ENCODE peak calls at places on chromosomes 2 and 18, in four cellular contexts. V is HepG2, I is K562, E is GM12878. U is an unnamed sample.

GRCh38 chr2:26535663-26536275 is 57.8 kb upstream of the OTOF start:
- DNase-seq in V (no peak), I (no peak), E (no peak), U (no peak)

GRCh38 chr2:172846551-172846950 is 110.9 kb downstream of the RAPGEF4 start:
- DNase-seq in V (no peak), I (no peak), E (no peak), U (no peak)

GRCh38 chr2:10141736-10142639 is 19.4 kb downstream of the RRM2 start:
- DNase-seq in V (no peak), I (no peak), E (no peak), U (peak)

GRCh38 chr2:229620759-229621158 is 93.6 kb downstream of the DNER start:
- DNase-seq in V (no peak), I (no peak), E (no peak), U (no peak)

GRCh38 chr2:151775057-151775740 is 40.9 kb upstream of the NEB start:
- DNase-seq in V (no peak), I (peak), E (no peak), U (no peak)

GRCh38 chr2:39437522-39438296 is 624 bp upstream of the MAP4K3 start:
- DNase-seq in V (peak), I (peak), E (no peak), U (peak)

GRCh38 chr2:41182961-41183360 is 731.1 kb upstream of the SLC8A1 start:
- DNase-seq in V (no peak), I (no peak), E (no peak), U (no peak)

GRCh38 chr2:47024046-47024445 is 108.4 kb upstream of the MCFD2 start:
- DNase-seq in V (no peak), I (no peak), E (no peak), U (no peak)

GRCh38 chr2:98799375-98800329 is 68.7 kb upstream of the MGAT4A start:
- DNase-seq in V (peak), I (no peak), E (no peak), U (no peak)

GRCh38 chr2:95074663-95075439 is 46.8 kb downstream of the MRPS5 start:
- DNase-seq in V (no peak), I (no peak), E (no peak), U (no peak)

GRCh38 chr2:147910990-147911473 is 66.2 kb downstream of the ACVR2A start:
- DNase-seq in V (peak), I (peak), E (peak), U (no peak)

GRCh38 chr18:23421277-23421676 is 31.8 kb upstream of the RIOK3 start:
- DNase-seq in V (peak), I (no peak), E (no peak), U (no peak)

GRCh38 chr2:241260911-241261310 is 54.6 kb downstream of the HDLBP start:
- DNase-seq in V (no peak), I (no peak), E (no peak), U (no peak)

DNA sequence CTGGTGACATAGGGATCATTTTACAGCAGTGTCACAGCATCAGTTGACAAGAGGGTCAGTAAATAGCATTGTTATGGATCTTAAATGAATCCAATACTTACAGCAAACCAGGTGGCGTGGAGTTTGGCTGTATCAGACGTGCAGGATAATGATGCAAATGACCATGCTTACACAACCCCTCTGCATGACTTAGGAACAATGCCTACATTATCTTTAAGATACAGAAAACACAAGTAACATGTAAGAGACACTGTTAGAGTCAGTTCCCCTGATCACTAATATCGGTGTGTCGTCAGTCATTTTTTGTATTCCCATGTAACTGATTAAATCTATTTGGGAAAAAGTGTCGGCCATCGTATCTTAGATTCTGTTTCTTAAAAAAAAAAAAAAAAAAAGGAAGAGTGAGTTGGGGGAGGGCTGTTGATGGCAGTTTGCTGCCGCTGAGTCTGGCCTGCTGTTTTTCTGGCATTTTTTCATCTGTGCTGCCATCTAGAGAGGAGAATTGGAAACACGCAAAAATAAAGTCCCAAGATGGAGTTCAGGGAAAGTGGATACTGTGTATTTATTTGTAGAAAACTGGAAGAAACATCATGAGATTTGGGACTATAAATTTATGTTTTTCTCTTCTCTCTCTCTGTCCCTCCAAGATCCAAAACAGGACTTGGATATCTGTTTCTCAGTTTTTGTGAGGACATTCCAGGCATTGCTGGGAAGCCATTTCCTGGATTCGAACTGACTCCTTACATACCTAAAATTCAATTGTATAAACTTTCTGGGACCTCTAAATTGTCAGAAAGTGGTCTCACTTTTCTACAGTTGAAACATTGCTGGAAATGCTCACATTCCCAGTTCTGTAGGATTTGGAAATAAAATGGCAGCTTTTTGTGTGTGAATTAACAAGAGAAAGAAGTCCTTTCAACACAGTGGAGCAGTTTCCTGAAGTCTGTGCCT is 60.3 kb upstream of the AGPS start:
- DNase-seq in V (peak), I (peak), E (peak), U (no peak)
- TF ChIP-seq CBFB in V (no peak), I (no peak), E (no peak), U (no peak)

GRCh38 chr18:55401275-55401620 is 186.7 kb downstream of the TCF4 start:
- DNase-seq in V (no peak), I (no peak), E (no peak), U (no peak)
- TF ChIP-seq ETV6 in V (no peak), I (no peak), E (no peak), U (no peak)

GRCh38 chr2:29213871-29214341 is 98.7 kb downstream of the CLIP4 start:
- DNase-seq in V (no peak), I (no peak), E (no peak), U (no peak)

GRCh38 chr2:29215739-29216608 is 100.8 kb downstream of the CLIP4 start:
- DNase-seq in V (no peak), I (no peak), E (no peak), U (no peak)

GRCh38 chr2:29209551-29209950 is 94.3 kb downstream of the CLIP4 start:
- DNase-seq in V (no peak), I (no peak), E (no peak), U (no peak)

GRCh38 chr2:29215073-29215472 is 99.9 kb downstream of the CLIP4 start:
- DNase-seq in V (no peak), I (no peak), E (no peak), U (no peak)

GRCh38 chr2:29212009-29212408 is 96.8 kb downstream of the CLIP4 start:
- DNase-seq in V (peak), I (no peak), E (no peak), U (no peak)
- TF ChIP-seq CBFB in V (no peak), I (no peak), E (no peak), U (no peak)

DNA sequence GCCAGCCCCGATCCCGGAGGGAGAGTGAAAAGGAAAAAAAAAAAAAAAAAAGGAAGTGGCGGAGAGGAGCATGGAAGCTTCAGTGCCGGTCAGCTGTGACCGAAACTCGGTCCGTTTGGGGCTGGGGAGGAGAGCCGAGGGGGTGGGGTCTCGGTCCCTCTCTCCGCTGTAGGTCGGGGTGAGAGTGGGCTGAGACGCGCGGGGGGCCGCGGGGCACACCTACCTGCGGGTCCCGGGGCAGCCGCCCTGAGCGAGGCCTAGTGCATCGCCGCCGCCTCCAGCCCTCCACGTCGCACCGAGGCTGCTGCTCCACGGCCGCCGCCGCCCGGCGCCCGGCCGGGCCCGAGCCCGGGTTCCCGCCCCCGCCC is 529 bp downstream of the VPS54 start:
- DNase-seq in V (no peak), I (no peak), E (no peak), U (no peak)
- TF ChIP-seq ETV6 in V (no peak), I (no peak), E (no peak), U (no peak)

GRCh38 chr2:136505462-136505861 is 259.9 kb upstream of the THSD7B start:
- DNase-seq in V (no peak), I (no peak), E (no peak), U (no peak)

DNA sequence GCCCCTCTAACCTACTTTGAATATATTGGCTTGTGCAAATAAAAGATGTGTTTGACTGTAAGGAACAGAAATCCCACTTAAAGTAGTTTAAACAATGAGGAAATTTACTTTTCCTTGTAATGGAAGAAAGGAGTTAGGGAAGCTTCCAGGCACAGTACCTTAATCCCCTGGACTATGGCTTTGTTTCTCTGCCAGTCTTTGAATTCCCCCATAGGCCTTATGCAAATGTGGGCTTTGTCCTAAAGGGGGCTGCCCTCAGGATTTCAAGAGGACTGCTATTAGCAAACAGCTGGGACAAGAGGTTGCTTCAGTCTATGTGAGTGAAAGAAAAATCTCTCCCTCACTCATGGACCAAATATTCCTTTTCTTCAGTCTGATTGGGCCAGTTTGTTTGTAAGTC is 255.1 kb upstream of the THSD7B start:
- DNase-seq in V (no peak), I (no peak), E (no peak), U (peak)
- TF ChIP-seq CBFB in V (no peak), I (no peak), E (no peak), U (no peak)

GRCh38 chr2:60759654-60760053 is 3.6 kb downstream of the PAPOLG start:
- DNase-seq in V (no peak), I (no peak), E (no peak), U (no peak)
- TF ChIP-seq ETV6 in V (no peak), I (no peak), E (no peak), U (no peak)

GRCh38 chr2:77640924-77641323 is 118.7 kb upstream of the LRRTM4 start:
- DNase-seq in V (no peak), I (no peak), E (no peak), U (no peak)
- TF ChIP-seq CBFB in V (no peak), I (no peak), E (no peak), U (no peak)

GRCh38 chr18:55268146-55268545 is 308.9 kb upstream of the CCDC68 start:
- DNase-seq in V (no peak), I (no peak), E (peak), U (no peak)
- TF ChIP-seq ETV6 in V (no peak), I (no peak), E (no peak), U (no peak)

DNA sequence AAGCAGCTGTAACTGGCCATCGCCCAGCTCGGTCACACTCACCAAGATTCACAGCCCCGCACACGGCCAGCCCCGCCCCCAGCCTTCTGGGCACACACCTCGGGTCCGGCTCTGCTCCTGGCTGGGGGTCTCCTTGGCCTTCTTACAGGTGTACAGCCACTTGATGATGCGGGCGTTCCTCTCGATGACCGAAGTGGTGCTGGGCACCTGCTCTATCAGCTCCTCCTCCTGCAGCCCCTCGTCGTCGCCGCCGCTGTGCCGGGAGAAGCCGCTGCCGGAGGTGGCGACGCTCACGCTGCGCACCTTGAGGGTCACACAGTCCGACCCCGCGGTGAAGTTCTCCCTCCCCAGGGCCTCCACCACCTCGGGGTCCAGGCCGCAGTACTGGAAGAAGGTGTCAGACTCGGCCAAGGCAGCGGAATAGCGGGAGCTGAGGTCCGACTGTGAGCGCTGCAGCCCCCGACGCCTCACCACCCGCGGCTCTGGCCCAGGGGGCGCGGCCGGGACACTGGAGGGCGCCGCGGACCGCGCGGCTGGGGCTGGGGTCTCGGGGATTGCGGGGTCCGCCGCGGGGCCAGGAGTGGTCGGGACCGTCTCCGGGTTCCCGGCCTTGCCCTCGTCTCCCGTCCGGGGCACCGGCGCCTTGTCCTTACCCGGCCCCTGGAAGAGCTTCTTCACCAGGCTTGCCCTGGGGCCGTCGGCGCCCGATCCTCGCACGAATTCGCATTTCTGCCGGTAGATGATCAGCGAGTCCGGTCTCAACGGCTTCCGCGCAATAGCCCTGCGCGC is 769 bp downstream of the FAM110C start:
- DNase-seq in V (no peak), I (no peak), E (no peak), U (peak)
- TF ChIP-seq CBFB in V (no peak), I (no peak), E (no peak), U (no peak)

GRCh38 chr2:150663143-150663542 is 175.7 kb upstream of the RND3 start:
- DNase-seq in V (no peak), I (no peak), E (no peak), U (no peak)
- TF ChIP-seq ETV6 in V (no peak), I (no peak), E (no peak), U (no peak)

U was measured in WTC11.